ENCODE peak calls at places on chromosomes 4 and X, in four cellular contexts. W is HTR-8/SVneo, E is Calu3, L is NCI-H526. V is an unnamed sample.

GRCh38 chr4:184983660-184984356 is 34.5 kb upstream of the HELT start:
- DNase-seq in W (peak), E (peak), L (peak), V (peak)

GRCh38 chr4:98519268-98519993 is 139.0 kb downstream of the TSPAN5 start:
- DNase-seq in W (no peak), E (no peak), L (no peak), V (no peak)

GRCh38 chr4:76554630-76555029 is 119.6 kb downstream of the SHROOM3 start:
- DNase-seq in W (no peak), E (no peak), L (no peak), V (no peak)

GRCh38 chr4:81343536-81343935 is 128.2 kb downstream of the RASGEF1B start:
- DNase-seq in W (no peak), E (no peak), L (no peak), V (no peak)

GRCh38 chrX:67635424-67635823 is 91.6 kb downstream of the AR start:
- DNase-seq in W (no peak), E (no peak), L (no peak), V (no peak)

GRCh38 chrX:129726307-129727111 is 12.3 kb upstream of the XPNPEP2 start:
- DNase-seq in W (peak), E (peak), L (peak), V (peak)

GRCh38 chr4:71211748-71212147 is 127.1 kb upstream of the SLC4A4 start:
- DNase-seq in W (no peak), E (no peak), L (no peak), V (no peak)

GRCh38 chr4:145820407-145820806 is 118.2 kb downstream of the ZNF827 start:
- DNase-seq in W (no peak), E (no peak), L (no peak), V (no peak)

GRCh38 chr4:10622728-10623127 is 61.8 kb downstream of the CLNK start:
- DNase-seq in W (no peak), E (no peak), L (peak), V (no peak)

GRCh38 chr4:78667337-78667736 is 108.8 kb upstream of the BMP2K start:
- DNase-seq in W (no peak), E (no peak), L (no peak), V (no peak)

GRCh38 chr4:183478926-183479325 is 25.9 kb upstream of the ING2 start:
- DNase-seq in W (no peak), E (no peak), L (no peak), V (no peak)

GRCh38 chr4:11900277-11900676 is 471.6 kb upstream of the HS3ST1 start:
- DNase-seq in W (no peak), E (no peak), L (no peak), V (no peak)

GRCh38 chr4:125951275-125951887 is 636.6 kb downstream of the FAT4 start:
- DNase-seq in W (peak), E (no peak), L (no peak), V (no peak)

GRCh38 chr4:94399277-94399676 is 52.5 kb upstream of the PDLIM5 start:
- DNase-seq in W (no peak), E (no peak), L (no peak), V (no peak)

GRCh38 chr4:82223715-82224114 is 150.1 kb downstream of the HNRNPD start:
- DNase-seq in W (no peak), E (no peak), L (no peak), V (peak)

V was measured in colonic mucosa.